ENCODE peak calls at places on chromosomes 2 and 18, in eight cellular contexts. Z is skeletal muscle cell, N is astrocyte of the cerebellum, T is aorta, R is gastrocnemius medialis, W is right cardiac atrium, O is choroid plexus epithelial cell, A is AG09309. U is an unnamed sample.

GRCh38 chr18:11689972-11690570 is 1.0 kb downstream of the GNAL start:
- DNase-seq in Z (no peak), N (peak; percentile 3), T (no peak), R (no peak), W (no peak), O (peak; percentile 24), A (no peak), U (peak; percentile 54)

GRCh38 chr2:168784993-168785392 is 17.4 kb upstream of the NOSTRIN start:
- DNase-seq in Z (no peak), N (no peak), T (no peak), R (no peak), W (no peak), O (no peak), A (no peak), U (no peak)

GRCh38 chr2:11873766-11874165 is 127.3 kb downstream of the LPIN1 start:
- DNase-seq in Z (peak; percentile 56), N (no peak), T (no peak), R (no peak), W (no peak), O (peak; percentile 59), A (peak; percentile 24), U (no peak)

GRCh38 chr2:50746526-50746925 is 285.4 kb downstream of the NRXN1 start:
- DNase-seq in Z (no peak), N (no peak), T (no peak), R (no peak), W (peak; percentile 20), O (peak; percentile 48), A (no peak), U (no peak)

GRCh38 chr2:127164761-127165538 is 55.1 kb downstream of the CYP27C1 start:
- DNase-seq in Z (no peak), N (no peak), T (no peak), R (no peak), W (no peak), O (no peak), A (no peak), U (no peak)

GRCh38 chr2:45610281-45611019 is 617 bp downstream of the SRBD1 start:
- DNase-seq in Z (no peak), N (peak; percentile 45), T (peak; percentile 60), R (peak; percentile 19), W (peak; percentile 68), O (peak; percentile 73), A (no peak), U (no peak)

GRCh38 chr2:22854588-22854987 is 530.4 kb upstream of the KLHL29 start:
- DNase-seq in Z (no peak), N (no peak), T (no peak), R (no peak), W (no peak), O (no peak), A (no peak), U (no peak)

GRCh38 chr2:178747767-178748166 is 59.5 kb downstream of the TTN start:
- DNase-seq in Z (no peak), N (no peak), T (no peak), R (no peak), W (no peak), O (no peak), A (no peak), U (no peak)

GRCh38 chr2:224918626-224919471 is 123.4 kb downstream of the DOCK10 start:
- DNase-seq in Z (no peak), N (no peak), T (no peak), R (no peak), W (no peak), O (no peak), A (no peak), U (no peak)

GRCh38 chr2:197033222-197033621 is 106.7 kb upstream of the PGAP1 start:
- DNase-seq in Z (no peak), N (no peak), T (no peak), R (no peak), W (no peak), O (no peak), A (no peak), U (no peak)

GRCh38 chr2:241269707-241270520 is 45.6 kb downstream of the HDLBP start:
- DNase-seq in Z (no peak), N (no peak), T (no peak), R (no peak), W (no peak), O (no peak), A (no peak), U (no peak)

GRCh38 chr2:49177194-49177593 is 22.9 kb upstream of the FSHR start:
- DNase-seq in Z (no peak), N (no peak), T (no peak), R (no peak), W (no peak), O (no peak), A (no peak), U (no peak)

GRCh38 chr2:224017976-224018375 is 21.1 kb downstream of the SERPINE2 start:
- DNase-seq in Z (no peak), N (no peak), T (no peak), R (no peak), W (no peak), O (no peak), A (no peak), U (no peak)

GRCh38 chr18:35127201-35127600 is 86.0 kb downstream of the MAPRE2 start:
- DNase-seq in Z (no peak), N (no peak), T (no peak), R (no peak), W (no peak), O (peak; percentile 61), A (no peak), U (no peak)

GRCh38 chr2:239607795-239608171 is 207.0 kb upstream of the HDAC4 start:
- DNase-seq in Z (no peak), N (no peak), T (no peak), R (no peak), W (no peak), O (no peak), A (no peak), U (no peak)

GRCh38 chr2:199407421-199407820 is 50.3 kb downstream of the SATB2 start:
- DNase-seq in Z (no peak), N (no peak), T (no peak), R (no peak), W (no peak), O (no peak), A (no peak), U (no peak)

GRCh38 chr2:208594642-208595385 is 188.2 kb downstream of the PTH2R start:
- DNase-seq in Z (no peak), N (no peak), T (no peak), R (no peak), W (no peak), O (no peak), A (no peak), U (no peak)

GRCh38 chr18:34720220-34720619 is 10.1 kb downstream of the DTNA start:
- DNase-seq in Z (no peak), N (no peak), T (no peak), R (no peak), W (no peak), O (no peak), A (no peak), U (no peak)

GRCh38 chr2:171320731-171321130 is 113.1 kb downstream of the METTL8 start:
- DNase-seq in Z (no peak), N (no peak), T (no peak), R (no peak), W (no peak), O (no peak), A (no peak), U (no peak)

DNA sequence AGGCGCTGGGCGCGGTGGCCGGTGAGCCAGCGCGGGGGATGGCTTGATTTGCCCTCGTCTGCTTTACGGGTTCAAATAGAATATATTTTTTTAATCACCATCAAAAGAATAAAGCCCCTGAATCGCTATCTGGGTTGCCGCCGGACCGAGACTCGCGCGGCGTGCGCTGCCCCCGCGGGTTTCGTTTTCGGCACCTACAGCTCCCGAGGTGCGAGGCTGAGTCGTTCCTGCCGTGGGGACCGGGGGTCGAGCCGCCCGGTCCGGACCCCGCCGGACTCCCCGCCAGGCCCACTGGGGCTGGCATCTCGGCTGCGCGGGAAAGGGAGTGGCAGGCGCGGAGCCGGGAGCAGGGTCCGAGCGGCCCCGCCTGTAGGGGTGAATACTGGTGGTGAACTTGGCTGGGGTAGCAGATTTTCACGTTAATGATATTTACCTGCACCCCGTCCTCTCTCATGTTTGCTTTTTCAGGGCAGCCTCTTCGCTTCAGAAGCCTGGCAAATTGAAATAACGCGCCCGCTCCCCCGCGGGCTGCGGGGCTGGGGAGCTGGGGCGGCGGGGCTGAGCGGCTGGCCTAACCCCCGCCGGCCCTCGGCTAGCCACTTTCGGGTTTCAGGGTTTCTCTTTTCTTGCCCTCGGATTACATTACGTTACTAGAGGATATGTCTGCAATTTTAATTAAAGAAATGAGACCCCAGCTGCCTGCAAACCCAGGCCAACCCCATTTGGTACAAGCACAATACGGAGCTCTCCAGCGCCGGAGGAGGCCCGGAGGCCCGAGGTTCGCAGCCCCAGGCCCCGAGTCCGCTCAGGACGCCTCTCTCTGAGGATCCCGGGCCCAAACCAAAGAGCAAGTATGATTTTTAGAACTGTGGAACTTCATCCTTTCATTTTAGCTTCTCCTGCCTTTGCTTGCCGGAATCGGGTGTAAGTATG is 1.7 kb upstream of the CELF4 start:
- DNase-seq in Z (no peak), N (no peak), T (no peak), R (no peak), W (no peak), O (no peak), A (no peak), U (no peak)
- H3K4me3 ChIP-seq in Z (peak overlapping the region; percentile 45), N (peak overlapping the region; percentile 36), T (peak overlapping the region; percentile 21), R (peak overlapping the region; percentile 92), W (peak overlapping the region; percentile 58), O (peak overlapping the region; percentile 44), A (peak overlapping the region; percentile 38), U (no peak overlapping the region)

DNA sequence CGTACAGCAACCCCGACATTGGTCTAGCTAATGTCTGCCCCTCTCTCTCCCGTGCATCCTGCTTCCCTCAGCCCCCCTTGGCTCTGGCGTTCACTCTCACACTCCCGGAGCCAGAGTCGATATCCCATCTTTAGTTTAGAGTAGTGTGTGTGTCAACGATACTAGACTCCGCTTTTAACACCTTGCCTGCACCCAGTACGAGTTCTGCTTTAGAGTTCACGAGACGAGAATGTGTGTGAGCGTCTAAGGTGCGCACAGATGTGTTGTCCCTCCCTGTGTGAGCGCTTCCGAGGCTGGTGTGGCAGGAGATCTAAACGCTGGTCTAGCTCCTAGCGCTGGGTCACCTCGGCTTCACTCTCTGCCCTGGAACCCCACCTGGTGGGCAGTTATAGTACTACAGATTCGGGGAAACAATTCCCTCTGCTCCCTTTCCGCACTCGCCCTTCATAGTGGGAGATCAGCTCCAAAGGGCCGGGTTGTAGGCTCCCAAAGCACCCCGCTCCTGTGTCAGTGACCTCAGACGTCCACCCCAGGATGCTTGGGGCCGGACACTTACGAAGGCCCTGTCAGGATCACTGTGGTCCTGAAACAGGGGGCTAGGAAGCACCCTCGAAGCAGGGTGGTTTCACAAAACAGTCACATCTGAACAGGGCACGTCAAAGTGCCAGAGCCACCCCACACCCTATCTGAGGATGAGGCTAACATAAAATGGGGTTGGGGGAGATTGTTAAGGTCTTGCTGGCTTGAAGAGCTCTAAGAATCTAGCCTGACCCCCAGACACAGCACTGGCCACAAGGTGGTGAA is 2.7 kb upstream of the CYP26B1 start:
- DNase-seq in Z (peak; percentile 13), N (peak; percentile 60), T (peak; percentile 74), R (peak; percentile 61), W (peak; percentile 84), O (peak; percentile 82), A (peak; percentile 33), U (peak; percentile 22)
- H3K4me3 ChIP-seq in Z (peak overlapping the region; percentile 13), N (peak overlapping the region; percentile 7), T (no peak overlapping the region), R (peak overlapping the region; percentile 66), W (peak overlapping the region; percentile 68), O (peak overlapping the region; percentile 55), A (peak overlapping the region; percentile 11), U (no peak overlapping the region)

GRCh38 chr18:63099026-63099840 is 220.3 kb downstream of the BCL2 start:
- DNase-seq in Z (no peak), N (no peak), T (no peak), R (no peak), W (no peak), O (no peak), A (no peak), U (no peak)
- H3K4me3 ChIP-seq in Z (no peak overlapping the region), N (no peak overlapping the region), T (no peak overlapping the region), R (no peak overlapping the region), W (no peak overlapping the region), O (no peak overlapping the region), A (no peak overlapping the region), U (peak overlapping the region; percentile 42)

GRCh38 chr2:115160523-115161521 is 718.4 kb downstream of the DPP10 start:
- DNase-seq in Z (no peak), N (no peak), T (no peak), R (no peak), W (peak; percentile 28), O (no peak), A (no peak), U (peak; percentile 74)
- H3K4me3 ChIP-seq in Z (no peak overlapping the region), N (peak overlapping the region; percentile 15), T (no peak overlapping the region), R (no peak overlapping the region), W (peak overlapping the region; percentile 44), O (no peak overlapping the region), A (no peak overlapping the region), U (peak overlapping the region; percentile 46)

U was measured in Jurkat, Clone E6-1.